ENCODE peak calls at places on chromosomes 11 and 22, in seven cellular contexts. E is upper lobe of right lung; D is activated T-cell treated with anti-CD3 and anti-CD28 coated beads, Interleukin-2, amount 50 U/mL, for 72 hours; A is CD4-positive, alpha-beta T cell; O is brain microvascular endothelial cell; K is T-helper 2 cell; H is DMS79 treated with DMSO at 0.1 percent for 48 hours. C is an unnamed sample.
A peak's percentile ranks its signal among the peaks of the same experiment; 100 is the strongest.

GRCh38 chr11:83611616-83612015 is 325.4 kb upstream of the CCDC90B start:
- DNase-seq in D (no peak), K (no peak), H (no peak), A (no peak), O (no peak), E (no peak), C (no peak)

GRCh38 chr11:75324740-75325139 is 26.7 kb downstream of the ARRB1 start:
- DNase-seq in E (no peak), K (no peak), D (no peak), H (no peak), A (no peak), O (no peak), C (no peak)

GRCh38 chr22:49295851-49296560 is 531.7 kb downstream of the BRD1 start:
- DNase-seq in D (no peak), O (no peak), H (no peak), A (no peak), K (no peak), E (peak; percentile 53), C (peak; percentile 76)

GRCh38 chr11:71491531-71492329 is 35.3 kb upstream of the KRTAP5-7 start:
- DNase-seq in A (no peak), H (no peak), K (no peak), D (no peak), O (no peak), E (peak; percentile 48), C (peak; percentile 68)

GRCh38 chr11:134101292-134101691 is 32.4 kb downstream of the JAM3 start:
- DNase-seq in H (no peak), A (no peak), O (peak; percentile 12), K (no peak), D (no peak), E (no peak), C (no peak)

GRCh38 chr22:21591695-21592094 is 24.2 kb downstream of the UBE2L3 start:
- DNase-seq in K (no peak), O (no peak), D (no peak), A (no peak), E (peak; percentile 78), H (peak; percentile 8), C (no peak)

GRCh38 chr11:88231894-88232482 is 56.7 kb upstream of the RAB38 start:
- DNase-seq in E (no peak), O (peak; percentile 37), H (no peak), D (peak; percentile 24), K (no peak), A (no peak), C (no peak)

GRCh38 chr11:40062616-40063015 is 1396.8 kb downstream of the LRRC4C start:
- DNase-seq in A (no peak), O (no peak), H (no peak), D (no peak), K (no peak), E (no peak), C (no peak)

GRCh38 chr22:33923660-33924246 is 3.5 kb upstream of the LARGE1 start:
- DNase-seq in D (peak; percentile 48), A (no peak), K (no peak), E (no peak), H (peak; percentile 6), O (peak; percentile 62), C (no peak)